ENCODE peak calls at places on chromosomes 12 and 14, in seven cellular contexts. E is hepatocyte, O is GM12878, F is OCI-LY7, A is left ventricle myocardium inferior, X is psoas muscle, H is uterus. K is an unnamed sample. For H3K36me3, the result is how much of the 10 kb centered on the place peaks cover.

GRCh38 chr12:27644446-27644845 is 51.8 kb upstream of the REP15 start:
- DNase-seq in E (peak), O (no peak), F (no peak), A (no peak), X (no peak), H (no peak), K (no peak)

GRCh38 chr12:56839489-56840442 is 76.6 kb downstream of the HSD17B6 start:
- DNase-seq in E (peak), O (peak), F (peak), A (peak), X (no peak), H (no peak), K (peak)

GRCh38 chr12:91577586-91578539 is 395.2 kb upstream of the DCN start:
- DNase-seq in E (peak), O (no peak), F (peak), A (no peak), X (no peak), H (no peak), K (no peak)

GRCh38 chr14:42671636-42672035 is 1065.0 kb downstream of the LRFN5 start:
- DNase-seq in E (no peak), O (no peak), F (no peak), A (no peak), X (no peak), H (no peak), K (no peak)

GRCh38 chr12:97940629-97941028 is 478.0 kb downstream of the RMST start:
- DNase-seq in E (no peak), O (no peak), F (no peak), A (no peak), X (no peak), H (no peak), K (no peak)

GRCh38 chr12:65948320-65949008 is 124.2 kb downstream of the HMGA2 start:
- DNase-seq in E (peak), O (no peak), F (no peak), A (peak), X (peak), H (peak), K (no peak)

GRCh38 chr14:22159968-22160367 is 429.1 kb downstream of the DAD1 start:
- DNase-seq in E (peak), O (no peak), F (no peak), A (no peak), X (no peak), H (no peak), K (no peak)

GRCh38 chr14:59069455-59069854 is 119.0 kb upstream of the DAAM1 start:
- DNase-seq in E (no peak), O (no peak), F (no peak), A (no peak), X (no peak), H (no peak), K (no peak)

GRCh38 chr12:96466939-96467751 is 22.2 kb upstream of the CFAP54 start:
- DNase-seq in E (no peak), O (no peak), F (no peak), A (no peak), X (no peak), H (no peak), K (no peak)

GRCh38 chr14:84927096-84927910 is 602.6 kb upstream of the FLRT2 start:
- DNase-seq in E (no peak), O (no peak), F (no peak), A (no peak), X (no peak), H (no peak), K (no peak)

GRCh38 chr12:95591731-95592130 is 40.5 kb upstream of the USP44 start:
- DNase-seq in E (no peak), O (no peak), F (no peak), A (no peak), X (no peak), H (no peak), K (no peak)

GRCh38 chr14:34179723-34180122 is 228.8 kb upstream of the EGLN3 start:
- DNase-seq in E (no peak), O (no peak), F (no peak), A (no peak), X (no peak), H (no peak), K (no peak)

GRCh38 chr12:9070351-9070750 is 45.4 kb downstream of the A2M start:
- DNase-seq in E (no peak), O (no peak), F (no peak), A (no peak), X (no peak), H (no peak), K (no peak)

DNA sequence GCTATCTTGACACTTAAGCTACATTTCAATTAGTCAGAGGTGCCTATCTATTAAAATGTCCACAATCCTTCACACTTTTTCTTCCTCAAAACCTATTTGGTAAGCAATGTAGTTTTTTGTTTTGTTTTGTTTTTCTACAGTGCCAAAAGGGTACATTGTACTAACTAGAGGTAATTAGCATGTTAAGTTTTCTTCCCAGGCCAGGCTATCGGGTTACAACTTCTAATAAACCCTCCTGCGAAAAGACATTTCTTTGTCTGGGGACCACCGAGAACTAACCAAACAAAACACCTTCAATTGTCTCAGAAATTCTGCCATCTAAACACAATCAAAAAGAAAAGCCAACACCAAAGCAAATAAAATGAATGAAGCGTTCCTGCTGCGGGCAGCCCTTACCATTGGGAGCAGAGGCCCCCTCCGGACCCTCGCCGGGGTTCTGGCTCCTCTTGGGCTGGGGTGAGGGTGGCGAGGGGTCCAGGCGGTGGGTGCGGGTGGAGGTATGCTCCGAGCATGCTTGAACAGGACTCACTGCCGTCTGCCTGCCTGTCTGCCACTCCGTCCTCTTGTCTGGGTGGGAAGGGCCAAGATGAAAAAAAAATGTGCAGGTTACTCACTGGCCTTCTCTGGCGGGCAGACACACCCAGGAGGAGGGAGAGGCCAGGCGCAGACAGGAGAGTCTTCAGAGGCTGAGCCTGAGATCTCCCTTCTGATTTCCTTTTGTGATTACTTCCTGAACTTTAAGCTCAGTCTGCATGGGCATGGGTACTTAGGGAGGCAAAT is 76.3 kb downstream of the STON2 start:
- DNase-seq in E (peak), O (no peak), F (no peak), A (no peak), X (no peak), H (no peak), K (no peak)
- H3K4me3 ChIP-seq in E (peak), O (no peak), F (no peak), A (no peak), X (no peak), H (no peak), K (no peak)

GRCh38 chr14:95449131-95449530 is 67.3 kb downstream of the SYNE3 start:
- DNase-seq in E (no peak), O (no peak), F (no peak), A (no peak), X (no peak), H (no peak), K (no peak)
- H3K36me3 ChIP-seq in E (under half), O (under half), F (under half), A (half or more), X (under half), H (under half), K (half or more)

GRCh38 chr14:100471451-100472093 is 115.6 kb downstream of the BEGAIN start:
- DNase-seq in E (no peak), O (no peak), F (no peak), A (no peak), X (peak), H (no peak), K (no peak)
- H3K4me3 ChIP-seq in E (no peak), O (no peak), F (no peak), A (no peak), X (no peak), H (no peak), K (no peak)

GRCh38 chr14:88568196-88568595 is 5.4 kb downstream of the ZC3H14 start:
- DNase-seq in E (no peak), O (no peak), F (no peak), A (no peak), X (no peak), H (no peak), K (no peak)

GRCh38 chr14:88576222-88576621 is 13.4 kb downstream of the ZC3H14 start:
- DNase-seq in E (no peak), O (no peak), F (no peak), A (no peak), X (no peak), H (no peak), K (no peak)

GRCh38 chr14:88572117-88572516 is 9.3 kb downstream of the ZC3H14 start:
- DNase-seq in E (no peak), O (no peak), F (no peak), A (no peak), X (no peak), H (no peak), K (no peak)
- H3K36me3 ChIP-seq in E (under half), O (under half), F (half or more), A (half or more), X (half or more), H (under half), K (under half)

GRCh38 chr12:121793836-121794531 is 496 bp upstream of the RHOF start:
- DNase-seq in E (peak), O (peak), F (peak), A (peak), X (peak), H (peak), K (peak)
- H3K4me3 ChIP-seq in E (peak), O (peak), F (peak), A (peak), X (peak), H (peak), K (peak)

GRCh38 chr14:77707355-77707723 is 484 bp downstream of the ALKBH1 start:
- DNase-seq in E (peak), O (no peak), F (peak), A (no peak), X (no peak), H (no peak), K (no peak)
- H3K36me3 ChIP-seq in E (under half), O (under half), F (half or more), A (under half), X (half or more), H (under half), K (under half)

GRCh38 chr14:75718199-75718598 is 57.2 kb downstream of the TTLL5 start:
- DNase-seq in E (no peak), O (no peak), F (no peak), A (no peak), X (no peak), H (no peak), K (no peak)

GRCh38 chr14:75720828-75721227 is 59.8 kb downstream of the TTLL5 start:
- DNase-seq in E (peak), O (no peak), F (no peak), A (peak), X (peak), H (peak), K (no peak)

GRCh38 chr14:75714993-75715392 is 53.9 kb downstream of the TTLL5 start:
- DNase-seq in E (no peak), O (no peak), F (no peak), A (no peak), X (no peak), H (peak), K (no peak)

GRCh38 chr14:75715926-75716780 is 55.1 kb downstream of the TTLL5 start:
- DNase-seq in E (no peak), O (no peak), F (no peak), A (no peak), X (no peak), H (no peak), K (no peak)

DNA sequence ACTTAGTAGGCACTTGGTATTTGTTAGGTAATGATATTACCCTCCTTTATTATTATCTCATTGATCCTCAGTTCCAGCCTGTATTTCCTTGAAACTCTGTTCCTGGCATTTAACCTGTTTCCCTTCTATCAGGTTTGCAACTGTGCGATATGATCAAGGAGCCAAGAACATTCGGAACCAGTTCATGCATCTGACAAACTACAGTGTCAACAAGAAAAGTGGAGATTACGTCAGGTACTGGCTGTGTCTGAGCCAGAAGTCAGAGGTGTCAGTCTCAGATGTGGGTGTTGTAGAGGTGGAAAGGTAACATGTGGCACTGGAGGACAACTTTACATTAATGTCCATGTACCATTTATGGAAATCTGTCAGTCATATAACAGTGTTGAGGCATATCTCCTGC is 56.7 kb downstream of the TTLL5 start:
- DNase-seq in E (no peak), O (no peak), F (no peak), A (no peak), X (no peak), H (no peak), K (no peak)
- H3K4me3 ChIP-seq in E (no peak), O (no peak), F (no peak), A (no peak), X (no peak), H (no peak), K (no peak)